ENCODE peak calls at places on chromosomes 12 and 14, in four cellular contexts. T is HepG2, Z is H1, H is K562. P is an unnamed sample.

GRCh38 chr12:21559855-21560569 is 33.9 kb downstream of the SPX start:
- DNase-seq in Z (no peak), H (no peak), T (no peak), P (no peak)

GRCh38 chr14:70789361-70789760 is 20.0 kb downstream of the MAP3K9 start:
- DNase-seq in H (no peak), T (no peak), Z (no peak), P (no peak)

GRCh38 chr12:109098671-109099070 is 1.3 kb downstream of the UNG start:
- DNase-seq in H (no peak), Z (no peak), T (no peak), P (no peak)

GRCh38 chr12:106223485-106224391 is 24.1 kb downstream of the CKAP4 start:
- DNase-seq in H (peak), Z (no peak), T (peak), P (no peak)

GRCh38 chr12:109963743-109964429 is 32.3 kb downstream of the GIT2 start:
- DNase-seq in Z (no peak), T (no peak), H (no peak), P (no peak)

GRCh38 chr14:23057757-23058653 is 685 bp upstream of the CDH24 start:
- DNase-seq in T (peak), Z (peak), H (peak), P (peak)

GRCh38 chr12:19068137-19068536 is 61.4 kb upstream of the PLEKHA5 start:
- DNase-seq in H (no peak), Z (no peak), T (no peak), P (no peak)

GRCh38 chr14:106843951-106844483 is 1317.6 kb downstream of the TMEM121 start:
- DNase-seq in T (no peak), Z (no peak), H (no peak), P (no peak)

GRCh38 chr12:6249580-6249979 is 49.4 kb downstream of the CD9 start:
- DNase-seq in T (no peak), H (no peak), Z (no peak), P (no peak)

GRCh38 chr12:124740691-124741137 is 123.0 kb downstream of the SCARB1 start:
- DNase-seq in T (peak), H (peak), Z (no peak), P (no peak)

GRCh38 chr12:7093892-7094291 is 1.6 kb upstream of the C1R start:
- DNase-seq in H (no peak), T (no peak), Z (no peak), P (no peak)

GRCh38 chr12:1350934-1351240 is 243.5 kb downstream of the FBXL14 start:
- DNase-seq in Z (no peak), H (no peak), T (no peak), P (no peak)

GRCh38 chr14:25041484-25041883 is 8.5 kb downstream of the STXBP6 start:
- DNase-seq in H (no peak), T (no peak), Z (no peak), P (no peak)

GRCh38 chr14:55780156-55780946 is 200.3 kb downstream of the KTN1 start:
- DNase-seq in T (no peak), Z (no peak), H (no peak), P (no peak)

GRCh38 chr14:21825147-21825743 is 151.6 kb upstream of the OR4E1 start:
- DNase-seq in T (peak), Z (no peak), H (peak), P (no peak)

GRCh38 chr14:22850944-22851790 is 14.8 kb downstream of the MMP14 start:
- DNase-seq in Z (no peak), T (no peak), H (no peak), P (no peak)

GRCh38 chr14:79548836-79549235 is 662.5 kb downstream of the DIO2 start:
- DNase-seq in H (no peak), T (no peak), Z (no peak), P (no peak)

GRCh38 chr14:56796259-56796658 is 14.0 kb downstream of the OTX2 start:
- DNase-seq in H (no peak), Z (no peak), T (no peak), P (no peak)

GRCh38 chr12:93080994-93081809 is 152.1 kb upstream of the EEA1 start:
- DNase-seq in T (peak), H (no peak), Z (no peak), P (no peak)

GRCh38 chr12:117350140-117350539 is 11.3 kb downstream of the NOS1 start:
- DNase-seq in Z (no peak), H (no peak), T (no peak), P (no peak)

GRCh38 chr12:9969673-9970072 is 1.5 kb upstream of the CLEC12A start:
- DNase-seq in Z (no peak), H (no peak), T (no peak), P (no peak)

GRCh38 chr12:19200261-19200660 is 70.7 kb downstream of the PLEKHA5 start:
- DNase-seq in T (no peak), Z (no peak), H (no peak), P (no peak)

GRCh38 chr14:105999361-106000028 is 473.1 kb downstream of the TMEM121 start:
- DNase-seq in H (no peak), Z (no peak), T (peak), P (no peak)

GRCh38 chr12:42332301-42332894 is 6.4 kb downstream of the PPHLN1 start:
- DNase-seq in Z (no peak), T (peak), H (peak), P (no peak)

GRCh38 chr12:64806593-64806992 is 17.9 kb upstream of the TBC1D30 start:
- DNase-seq in T (no peak), Z (no peak), H (no peak), P (no peak)

GRCh38 chr12:24534632-24535031 is 414.3 kb downstream of the BCAT1 start:
- DNase-seq in H (no peak), T (no peak), Z (no peak), P (no peak)

GRCh38 chr14:68866991-68867533 is 74.2 kb upstream of the ZFP36L1 start:
- DNase-seq in H (no peak), Z (no peak), T (no peak), P (no peak)

GRCh38 chr12:89251326-89252237 is 100.7 kb downstream of the DUSP6 start:
- DNase-seq in T (no peak), Z (no peak), H (peak), P (no peak)

GRCh38 chr12:13008741-13009380 is 8.8 kb upstream of the HEBP1 start:
- DNase-seq in T (no peak), Z (no peak), H (no peak), P (no peak)

GRCh38 chr14:56686416-56686815 is 106.8 kb downstream of the TMEM260 start:
- DNase-seq in H (no peak), T (peak), Z (peak), P (no peak)

GRCh38 chr14:91830777-91831176 is 36.6 kb downstream of the TC2N start:
- DNase-seq in Z (peak), T (no peak), H (no peak), P (peak)

GRCh38 chr14:26204362-26204953 is 393.4 kb downstream of the NOVA1 start:
- DNase-seq in Z (no peak), T (no peak), H (no peak), P (no peak)

GRCh38 chr14:55382483-55382882 is 29.1 kb downstream of the ATG14 start:
- DNase-seq in Z (no peak), H (no peak), T (no peak), P (no peak)

GRCh38 chr14:97709552-97709951 is 912.4 kb downstream of the VRK1 start:
- DNase-seq in H (no peak), Z (no peak), T (no peak), P (no peak)

GRCh38 chr14:70641548-70642312 is at the start of gene TTC9:
- DNase-seq in Z (no peak), H (peak), T (no peak), P (no peak)

DNA sequence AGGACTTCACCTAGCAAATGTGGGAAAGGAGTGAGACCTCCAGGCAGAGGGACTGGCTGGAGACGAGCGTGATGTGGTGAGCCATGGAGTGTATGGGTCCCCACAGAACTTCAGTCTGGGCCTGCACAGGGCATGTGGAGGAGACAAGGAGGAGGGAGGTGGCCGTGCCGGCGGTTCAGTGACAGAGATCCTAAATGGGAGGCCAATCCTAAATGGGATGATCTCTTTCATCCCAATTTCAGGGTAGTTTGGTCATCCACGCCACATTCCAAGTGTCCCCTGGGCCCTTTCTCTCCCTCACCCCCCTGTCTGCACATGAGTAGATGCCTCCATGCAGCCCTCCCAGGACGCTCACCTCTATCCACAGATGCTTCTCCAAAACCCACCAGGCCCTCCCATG is 13.2 kb downstream of the SERPINA5 start:
- DNase-seq in T (no peak), Z (no peak), H (no peak), P (no peak)
- TF ChIP-seq HDAC6 in T (no peak), Z (no peak), H (no peak), P (no peak)

DNA sequence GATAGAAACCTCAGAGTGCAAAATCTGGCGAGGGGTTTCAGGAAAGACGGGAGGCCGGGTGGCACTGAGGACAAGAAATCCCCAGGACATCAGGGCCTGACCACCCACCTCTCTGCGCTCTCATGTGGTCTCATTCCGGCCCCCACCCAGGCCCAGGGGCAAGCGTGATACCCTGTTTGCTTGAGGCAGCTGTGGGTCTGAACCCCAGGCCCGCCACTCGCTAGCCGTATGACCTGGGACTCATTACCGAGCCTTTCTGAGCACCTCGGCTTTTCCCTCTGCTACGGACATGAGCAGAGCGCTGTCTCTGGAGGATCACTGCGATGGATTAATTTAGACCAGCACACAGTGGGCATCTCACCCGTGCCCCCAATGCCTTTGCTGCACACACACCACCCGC is 25.5 kb upstream of the BCDIN3D start:
- DNase-seq in Z (no peak), T (no peak), H (no peak), P (no peak)
- TF ChIP-seq HDAC6 in Z (no peak), T (no peak), H (no peak), P (no peak)

GRCh38 chr14:54127526-54127925 is 170.9 kb upstream of the BMP4 start:
- DNase-seq in T (no peak), H (no peak), Z (no peak), P (no peak)
- TF ChIP-seq HDAC6 in T (no peak), H (no peak), Z (no peak), P (no peak)

GRCh38 chr14:90344285-90344684 is 12.5 kb upstream of the NRDE2 start:
- DNase-seq in Z (no peak), H (no peak), T (no peak), P (no peak)
- TF ChIP-seq HDAC6 in Z (no peak), H (no peak), T (no peak), P (no peak)

DNA sequence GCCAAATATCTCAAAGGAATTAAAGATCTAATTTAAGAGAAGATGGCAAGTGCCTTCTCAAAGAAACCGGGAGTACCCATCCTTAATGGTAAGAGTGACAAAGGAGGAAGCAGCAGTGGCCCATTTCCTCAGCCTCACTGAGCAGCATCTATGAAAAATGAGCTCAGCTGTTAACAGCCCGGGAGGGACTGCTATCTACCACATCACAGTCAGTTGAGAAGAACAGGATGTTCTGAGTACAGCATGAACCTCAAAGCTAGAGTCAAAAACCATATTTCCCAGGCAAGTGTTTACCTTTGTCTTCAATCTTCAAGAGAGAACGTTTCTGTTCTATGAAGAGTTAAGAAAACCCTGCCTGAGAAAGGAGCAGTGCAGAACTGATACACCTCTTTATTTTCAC is 115.0 kb downstream of the BTG1 start:
- DNase-seq in Z (no peak), H (no peak), T (no peak), P (peak)
- TF ChIP-seq HDAC6 in Z (no peak), H (no peak), T (no peak), P (no peak)

GRCh38 chr12:129615001-129615400 is 288.8 kb downstream of the TMEM132D start:
- DNase-seq in T (no peak), H (no peak), Z (no peak), P (no peak)

GRCh38 chr12:129617849-129618248 is 286.0 kb downstream of the TMEM132D start:
- DNase-seq in Z (no peak), T (no peak), H (no peak), P (no peak)

GRCh38 chr12:129610601-129611120 is 293.2 kb downstream of the TMEM132D start:
- DNase-seq in Z (no peak), T (no peak), H (no peak), P (no peak)

GRCh38 chr12:129613311-129613710 is 290.5 kb downstream of the TMEM132D start:
- DNase-seq in Z (no peak), T (no peak), H (no peak), P (no peak)

DNA sequence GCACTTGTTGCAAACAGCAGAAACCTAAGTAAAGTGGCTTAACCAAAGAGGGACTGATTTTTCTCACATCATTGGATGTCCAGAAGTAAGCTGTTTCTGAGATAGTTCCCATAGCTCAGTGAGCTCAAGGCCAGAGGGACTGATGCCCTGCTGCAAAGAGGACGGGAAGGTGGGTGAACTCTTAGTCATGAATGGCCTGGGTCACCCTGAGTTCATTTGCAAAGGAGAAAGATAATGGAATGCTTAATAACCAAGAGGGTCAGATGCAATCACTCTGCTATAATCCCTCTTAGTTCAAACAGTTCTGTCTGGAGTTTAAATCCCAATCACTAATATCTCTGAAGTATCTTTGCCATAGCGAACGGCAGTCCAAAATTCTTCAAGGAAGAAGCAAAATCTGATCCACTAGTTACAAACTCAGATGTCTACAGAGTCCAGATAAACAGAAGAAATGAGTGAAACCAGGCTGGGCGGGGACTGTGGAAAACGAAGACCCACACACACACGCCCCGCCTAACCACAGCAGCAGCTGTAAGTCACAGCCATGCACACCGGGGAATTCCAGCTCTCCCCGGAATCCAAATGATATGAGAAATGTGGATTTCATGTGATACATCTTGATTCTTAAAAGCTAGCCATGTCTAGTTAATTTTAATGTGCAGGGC is 289.5 kb downstream of the TMEM132D start:
- DNase-seq in H (no peak), Z (no peak), T (no peak), P (no peak)
- TF ChIP-seq HDAC6 in H (no peak), Z (no peak), T (no peak), P (no peak)

P was measured in GM12878.